ENCODE peak calls at places on chromosomes 11 and 22, in seven cellular contexts. P, Q, U, N, C, F and L are unnamed samples.

GRCh38 chr11:129589190-129589589 is 213.5 kb downstream of the BARX2 start:
- DNase-seq in F (no peak), C (no peak), P (no peak), N (no peak), Q (no peak), U (no peak), L (no peak)

GRCh38 chr11:8230921-8231847 is 32.5 kb downstream of the LMO1 start:
- DNase-seq in N (no peak), U (no peak), P (no peak), C (no peak), Q (no peak), F (no peak), L (no peak)

GRCh38 chr11:73559758-73560157 is 38.2 kb downstream of the FAM168A start:
- DNase-seq in U (no peak), P (no peak), Q (no peak), C (no peak), N (no peak), F (no peak), L (no peak)

GRCh38 chr11:84249344-84250135 is 963.4 kb upstream of the CCDC90B start:
- DNase-seq in F (peak; percentile 25), P (no peak), C (no peak), N (no peak), Q (no peak), U (no peak), L (no peak)

GRCh38 chr22:42901790-42902508 is 44.9 kb upstream of the ARFGAP3 start:
- DNase-seq in F (no peak), Q (no peak), P (peak; percentile 16), N (no peak), U (no peak), C (no peak), L (no peak)

GRCh38 chr11:125141178-125141577 is 23.4 kb upstream of the PKNOX2 start:
- DNase-seq in U (no peak), C (no peak), N (no peak), P (no peak), F (no peak), Q (no peak), L (no peak)

GRCh38 chr11:103798029-103798428 is 238.4 kb upstream of the DDI1 start:
- DNase-seq in P (no peak), U (no peak), C (no peak), Q (no peak), F (no peak), N (no peak), L (no peak)

GRCh38 chr11:25576320-25576719 is 755.6 kb upstream of the ANO3 start:
- DNase-seq in C (no peak), P (no peak), Q (no peak), F (no peak), U (no peak), N (no peak), L (no peak)

GRCh38 chr11:130475426-130476053 is 27.1 kb downstream of the ADAMTS15 start:
- DNase-seq in C (no peak), F (no peak), P (no peak), N (peak; percentile 13), U (no peak), Q (no peak), L (no peak)

GRCh38 chr22:40451230-40451629 is 80.8 kb downstream of the SGSM3 start:
- DNase-seq in C (no peak), F (no peak), N (no peak), U (no peak), Q (no peak), P (no peak), L (no peak)

GRCh38 chr11:129417458-129417857 is 41.8 kb downstream of the BARX2 start:
- DNase-seq in N (no peak), U (no peak), P (no peak), Q (no peak), F (no peak), C (no peak), L (no peak)

GRCh38 chr11:71554996-71555395 is 6.8 kb downstream of the KRTAP5-9 start:
- DNase-seq in C (no peak), F (no peak), U (no peak), P (no peak), N (no peak), Q (no peak), L (no peak)

GRCh38 chr11:44149651-44150050 is 54.2 kb downstream of the EXT2 start:
- DNase-seq in P (no peak), Q (no peak), C (no peak), N (no peak), F (no peak), U (no peak), L (no peak)

GRCh38 chr11:128463975-128464374 is 123.4 kb downstream of the ETS1 start:
- DNase-seq in N (no peak), F (no peak), Q (no peak), U (no peak), C (no peak), P (no peak), L (no peak)

GRCh38 chr11:82995754-82996398 is 75.8 kb downstream of the RAB30 start:
- DNase-seq in F (no peak), Q (no peak), P (no peak), N (no peak), U (no peak), C (no peak), L (no peak)
- TF ChIP-seq JUND in F (no peak), Q (no peak), P (no peak), N (peak; percentile 50), U (no peak), C (no peak), L (no peak)

GRCh38 chr22:50200333-50201190 is at the start of gene SELENOO:
- DNase-seq in U (peak; percentile 47), Q (peak; percentile 72), F (no peak), N (peak; percentile 100), P (peak; percentile 90), C (peak; percentile 75), L (peak; percentile 99)
- TF ChIP-seq JUND in U (no peak), Q (no peak), F (no peak), N (no peak), P (no peak), C (no peak), L (no peak)

DNA sequence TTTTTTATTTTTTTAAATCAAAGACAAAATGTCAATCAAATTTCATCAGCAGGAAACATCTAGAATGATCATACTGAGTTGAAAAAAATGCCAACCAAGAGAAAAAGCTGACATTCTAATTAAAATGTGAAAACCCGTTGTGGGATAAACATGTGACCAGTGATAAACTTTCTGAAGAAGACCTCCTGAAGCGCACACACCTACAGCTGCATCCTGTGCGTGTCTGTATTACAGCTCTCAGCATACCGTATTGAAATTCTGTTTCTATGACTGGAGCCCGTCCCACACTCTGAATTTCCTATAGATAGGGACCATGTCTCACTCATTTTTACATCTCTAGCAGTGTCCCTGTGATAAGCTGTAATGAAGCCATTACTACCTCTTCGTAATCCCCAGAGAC is 12.2 kb upstream of the NUP50 start:
- DNase-seq in U (no peak), P (no peak), C (no peak), F (no peak), Q (no peak), N (no peak), L (no peak)
- TF ChIP-seq JUND in U (no peak), P (no peak), C (no peak), F (no peak), Q (no peak), N (no peak), L (no peak)

GRCh38 chr11:134687548-134687947 is 275.5 kb upstream of the B3GAT1 start:
- DNase-seq in P (no peak), Q (no peak), U (no peak), F (no peak), C (no peak), N (no peak), L (no peak)

GRCh38 chr11:134689886-134690285 is 277.8 kb upstream of the B3GAT1 start:
- DNase-seq in C (no peak), N (no peak), U (no peak), Q (no peak), P (no peak), F (no peak), L (no peak)

GRCh38 chr11:134691985-134692384 is 279.9 kb upstream of the B3GAT1 start:
- DNase-seq in N (no peak), U (no peak), Q (no peak), F (no peak), P (no peak), C (no peak), L (no peak)

GRCh38 chr11:134696455-134696854 is 284.4 kb upstream of the B3GAT1 start:
- DNase-seq in U (no peak), Q (no peak), P (no peak), F (no peak), C (no peak), N (no peak), L (no peak)

DNA sequence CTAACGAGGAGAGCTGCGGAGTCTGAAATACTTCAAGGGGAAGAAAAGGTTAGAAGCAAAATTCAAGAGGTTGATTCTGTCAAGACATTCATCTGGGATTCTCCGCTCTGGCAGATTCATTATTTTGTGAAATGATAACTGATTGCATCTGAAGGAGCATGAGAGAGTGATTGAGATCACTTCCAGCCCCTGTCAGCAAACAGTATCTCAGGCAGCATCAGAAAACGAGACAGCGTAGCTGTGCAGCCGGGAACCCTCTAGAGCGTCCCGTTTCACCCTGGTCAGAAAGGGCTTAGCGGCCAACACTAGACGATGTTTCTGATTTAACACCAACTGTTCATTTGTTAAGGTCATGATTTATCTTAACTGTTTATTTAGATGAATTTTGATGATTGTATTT is 279.4 kb upstream of the B3GAT1 start:
- DNase-seq in U (no peak), N (no peak), F (no peak), C (no peak), P (no peak), Q (no peak), L (no peak)
- TF ChIP-seq JUND in U (no peak), N (no peak), F (no peak), C (no peak), P (no peak), Q (no peak), L (no peak)

GRCh38 chr11:110000045-110000502 is 93.1 kb upstream of the ZC3H12C start:
- DNase-seq in U (no peak), N (no peak), C (no peak), P (no peak), F (peak; percentile 92), Q (peak; percentile 23), L (peak; percentile 31)
- TF ChIP-seq JUND in U (no peak), N (no peak), C (no peak), P (peak; percentile 9), F (peak; percentile 82), Q (peak; percentile 51), L (no peak)